ENCODE peak calls at places on chromosomes 16 and 17, in seven cellular contexts. Y is AG04449, A is GM12865, G is ovary, P is BE2C, W is adrenal gland, X is mucosa of descending colon. K is an unnamed sample.

GRCh38 chr17:77374170-77374936 is 233.6 kb downstream of the SEC14L1 start:
- DNase-seq in Y (no peak), A (no peak), G (peak; percentile 81), X (peak; percentile 90), P (peak; percentile 95), W (peak; percentile 91), K (no peak)

GRCh38 chr17:55784666-55785065 is 33.8 kb downstream of the PCTP start:
- DNase-seq in A (no peak), W (no peak), X (no peak), G (no peak), Y (no peak), P (no peak), K (no peak)

GRCh38 chr16:84874004-84874435 is 54.2 kb downstream of the CRISPLD2 start:
- DNase-seq in X (no peak), A (peak; percentile 30), G (no peak), P (peak; percentile 76), W (no peak), Y (no peak), K (no peak)

GRCh38 chr16:47059991-47060390 is 83.8 kb downstream of the NETO2 start:
- DNase-seq in G (no peak), Y (no peak), X (no peak), A (no peak), P (no peak), W (no peak), K (no peak)

GRCh38 chr16:8905168-8905762 is 23.1 kb downstream of the LITAFD start:
- DNase-seq in P (no peak), G (no peak), A (peak; percentile 45), Y (no peak), W (no peak), X (no peak), K (no peak)

GRCh38 chr16:86566966-86567700 is 504 bp downstream of the FOXC2 start:
- DNase-seq in X (no peak), G (no peak), P (no peak), W (no peak), Y (no peak), A (no peak), K (no peak)

GRCh38 chr16:4077083-4077714 is 39.0 kb downstream of the ADCY9 start:
- DNase-seq in Y (no peak), P (no peak), G (no peak), X (no peak), A (no peak), W (no peak), K (no peak)

GRCh38 chr17:43040655-43041054 is 15.6 kb downstream of the RND2 start:
- DNase-seq in P (no peak), W (no peak), A (no peak), X (no peak), G (no peak), Y (no peak), K (no peak)

GRCh38 chr17:71548540-71549190 is 572.2 kb upstream of the SOX9 start:
- DNase-seq in W (no peak), Y (no peak), X (no peak), P (no peak), A (no peak), G (no peak), K (no peak)

GRCh38 chr17:31443386-31443785 is 51.9 kb downstream of the RAB11FIP4 start:
- DNase-seq in P (no peak), G (no peak), W (no peak), X (peak; percentile 10), Y (no peak), A (no peak), K (no peak)

GRCh38 chr16:50737420-50737959 is 4.4 kb upstream of the CYLD start:
- DNase-seq in P (no peak), W (no peak), G (no peak), A (no peak), Y (no peak), X (no peak), K (no peak)

GRCh38 chr17:28623696-28624095 is 9.7 kb upstream of the RSKR start:
- DNase-seq in W (peak; percentile 20), X (no peak), A (no peak), G (no peak), Y (no peak), P (no peak), K (no peak)

GRCh38 chr17:73324711-73325526 is 13.1 kb upstream of the CDC42EP4 start:
- DNase-seq in X (no peak), G (no peak), A (no peak), Y (no peak), W (no peak), P (no peak), K (no peak)

GRCh38 chr16:29230671-29231091 is 175.8 kb downstream of the NPIPB11 start:
- DNase-seq in G (peak; percentile 66), X (no peak), A (no peak), P (no peak), Y (no peak), W (no peak), K (no peak)

GRCh38 chr16:2470603-2471015 is 488 bp upstream of the NTN3 start:
- DNase-seq in A (no peak), G (no peak), P (no peak), X (no peak), Y (no peak), W (no peak), K (no peak)

GRCh38 chr16:27498426-27498825 is 51.3 kb downstream of the GTF3C1 start:
- DNase-seq in P (no peak), W (no peak), G (no peak), X (no peak), Y (no peak), A (no peak), K (no peak)
- H3K4me3 ChIP-seq in P (no peak overlapping the region), W (no peak overlapping the region), G (no peak overlapping the region), X (no peak overlapping the region), Y (no peak overlapping the region), A (no peak overlapping the region), K (no peak overlapping the region)

GRCh38 chr17:38919316-38920078 is 5.9 kb upstream of the LASP1NB start:
- DNase-seq in A (no peak), G (no peak), X (no peak), P (no peak), W (no peak), Y (no peak), K (no peak)
- H3K4me3 ChIP-seq in A (no peak overlapping the region), G (no peak overlapping the region), X (no peak overlapping the region), P (no peak overlapping the region), W (no peak overlapping the region), Y (no peak overlapping the region), K (no peak overlapping the region)

GRCh38 chr16:20674684-20675487 is 22.6 kb downstream of the ACSM1 start:
- DNase-seq in X (no peak), P (no peak), A (peak; percentile 4), G (peak; percentile 48), W (no peak), Y (no peak), K (no peak)
- H3K4me3 ChIP-seq in X (no peak overlapping the region), P (no peak overlapping the region), A (peak overlapping the region; percentile 7), G (peak overlapping the region; percentile 78), W (no peak overlapping the region), Y (no peak overlapping the region), K (no peak overlapping the region)

GRCh38 chr16:65617421-65617820 is 495.6 kb upstream of the CDH11 start:
- DNase-seq in Y (no peak), W (no peak), G (no peak), X (no peak), P (no peak), A (no peak), K (no peak)
- H3K4me3 ChIP-seq in Y (no peak overlapping the region), W (no peak overlapping the region), G (no peak overlapping the region), X (no peak overlapping the region), P (no peak overlapping the region), A (no peak overlapping the region), K (no peak overlapping the region)

DNA sequence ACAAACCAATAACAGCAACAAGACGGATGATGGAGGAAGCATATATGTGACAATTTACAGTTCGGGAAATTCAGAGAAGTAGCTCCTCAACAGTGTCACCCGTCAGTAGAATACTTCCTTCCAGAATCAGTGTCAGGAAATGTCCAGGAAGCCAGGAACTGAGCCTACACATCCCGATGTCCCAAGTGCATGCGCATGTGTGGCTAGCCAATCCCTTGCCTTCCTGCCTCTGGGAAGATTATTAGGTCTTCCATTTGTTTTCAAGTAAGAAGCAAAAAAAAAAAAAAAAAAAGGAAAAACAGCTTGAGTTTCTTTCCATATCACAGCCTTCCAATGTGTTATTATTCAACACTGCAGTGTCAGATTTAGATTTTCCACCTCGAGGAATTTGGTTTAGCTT is 1.3 kb upstream of the PITPNC1 start:
- DNase-seq in W (peak; percentile 30), Y (no peak), A (no peak), X (no peak), G (no peak), P (no peak), K (no peak)
- H3K4me3 ChIP-seq in W (no peak overlapping the region), Y (no peak overlapping the region), A (no peak overlapping the region), X (no peak overlapping the region), G (no peak overlapping the region), P (no peak overlapping the region), K (no peak overlapping the region)

DNA sequence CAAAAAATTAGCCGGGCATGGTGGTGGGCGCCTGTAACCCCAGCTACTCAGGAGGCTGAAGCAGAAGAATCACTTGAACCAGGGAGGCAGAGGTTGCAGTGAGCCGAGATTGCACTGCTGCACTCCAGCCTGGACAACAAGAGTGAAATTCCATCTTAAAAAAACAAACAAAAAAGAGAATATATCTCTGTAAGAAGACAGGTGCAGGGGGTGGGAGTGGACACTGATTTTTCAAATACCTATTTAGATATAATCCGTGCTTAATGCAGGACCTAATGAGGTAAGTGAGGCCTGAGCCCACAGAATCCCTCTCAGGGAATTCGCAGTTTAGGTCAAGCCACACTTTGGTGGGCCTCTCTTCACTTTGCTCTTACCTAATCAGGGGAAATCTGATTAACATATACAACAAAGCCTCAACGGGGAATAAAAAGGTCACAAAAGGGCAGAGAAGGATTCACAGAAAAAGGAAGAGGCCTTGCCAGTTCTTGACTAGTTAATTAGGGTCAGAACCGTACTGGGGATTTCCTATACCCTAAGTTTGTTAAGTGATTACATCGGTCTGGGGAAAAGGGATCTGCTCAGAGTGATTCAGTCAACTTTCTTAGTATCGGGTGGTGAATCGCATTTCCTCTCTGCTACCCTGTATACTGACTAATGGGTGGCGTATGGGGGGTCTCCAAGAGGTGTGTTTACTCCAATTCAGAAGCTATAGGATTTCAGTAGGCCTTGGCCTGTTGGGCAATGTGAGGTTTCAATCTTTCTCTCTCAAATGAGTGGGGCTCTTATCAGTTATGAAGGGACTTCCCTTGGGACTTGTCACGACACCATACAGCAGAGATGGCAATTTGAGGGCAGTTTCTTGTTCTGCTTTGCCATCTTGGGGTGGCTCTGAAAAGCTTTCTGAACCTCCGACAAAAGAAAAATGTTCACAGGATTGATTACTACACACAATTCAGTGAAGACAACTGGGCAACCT is 1.9 kb upstream of the NFAT5 start:
- DNase-seq in A (peak; percentile 92), P (peak; percentile 23), W (no peak), Y (no peak), G (no peak), X (no peak), K (no peak)
- H3K4me3 ChIP-seq in A (peak overlapping the region; percentile 77), P (peak overlapping the region; percentile 63), W (no peak overlapping the region), Y (peak overlapping the region; percentile 7), G (no peak overlapping the region), X (no peak overlapping the region), K (no peak overlapping the region)